ENCODE peak calls at places on chromosomes 7 and 10, in four cellular contexts. K is H1, R is HepG2, I is K562. L is an unnamed sample.

GRCh38 chr10:77837925-77838595 is 88.5 kb downstream of the DLG5 start:
- DNase-seq in K (no peak), R (no peak), I (no peak), L (no peak)

GRCh38 chr7:23246540-23246939 is at the start of gene GPNMB:
- DNase-seq in K (no peak), R (no peak), I (no peak), L (no peak)

GRCh38 chr7:30846378-30846777 is 65.3 kb upstream of the AQP1 start:
- DNase-seq in K (no peak), R (no peak), I (no peak), L (no peak)

GRCh38 chr10:122427280-122427679 is 27.2 kb upstream of the ARMS2 start:
- DNase-seq in K (no peak), R (no peak), I (no peak), L (no peak)

GRCh38 chr7:70645876-70646336 is 486.0 kb upstream of the GALNT17 start:
- DNase-seq in K (no peak), R (no peak), I (no peak), L (no peak)

GRCh38 chr7:148545172-148545571 is 45.4 kb upstream of the C7orf33 start:
- DNase-seq in K (no peak), R (no peak), I (no peak), L (no peak)

GRCh38 chr7:128166603-128167315 is 74.3 kb upstream of the LEP start:
- DNase-seq in K (no peak), R (no peak), I (no peak), L (no peak)

GRCh38 chr7:154423219-154423618 is 371.0 kb downstream of the DPP6 start:
- DNase-seq in K (no peak), R (no peak), I (no peak), L (no peak)

GRCh38 chr10:63521389-63522128 is at the start of gene REEP3:
- DNase-seq in K (no peak), R (peak), I (peak), L (peak)

GRCh38 chr7:133310232-133310852 is 57.5 kb downstream of the EXOC4 start:
- DNase-seq in K (no peak), R (peak), I (no peak), L (peak)

GRCh38 chr10:130878131-130878530 is 433.4 kb downstream of the TCERG1L start:
- DNase-seq in K (no peak), R (no peak), I (no peak), L (no peak)

GRCh38 chr10:17423641-17424186 is 30.7 kb downstream of the ST8SIA6 start:
- DNase-seq in K (no peak), R (no peak), I (no peak), L (no peak)

GRCh38 chr7:24608504-24608903 is 35.3 kb downstream of the PALS2 start:
- DNase-seq in K (no peak), R (no peak), I (no peak), L (no peak)

GRCh38 chr7:95396136-95397032 is at the start of gene PON3:
- DNase-seq in K (no peak), R (peak), I (peak), L (peak)

DNA sequence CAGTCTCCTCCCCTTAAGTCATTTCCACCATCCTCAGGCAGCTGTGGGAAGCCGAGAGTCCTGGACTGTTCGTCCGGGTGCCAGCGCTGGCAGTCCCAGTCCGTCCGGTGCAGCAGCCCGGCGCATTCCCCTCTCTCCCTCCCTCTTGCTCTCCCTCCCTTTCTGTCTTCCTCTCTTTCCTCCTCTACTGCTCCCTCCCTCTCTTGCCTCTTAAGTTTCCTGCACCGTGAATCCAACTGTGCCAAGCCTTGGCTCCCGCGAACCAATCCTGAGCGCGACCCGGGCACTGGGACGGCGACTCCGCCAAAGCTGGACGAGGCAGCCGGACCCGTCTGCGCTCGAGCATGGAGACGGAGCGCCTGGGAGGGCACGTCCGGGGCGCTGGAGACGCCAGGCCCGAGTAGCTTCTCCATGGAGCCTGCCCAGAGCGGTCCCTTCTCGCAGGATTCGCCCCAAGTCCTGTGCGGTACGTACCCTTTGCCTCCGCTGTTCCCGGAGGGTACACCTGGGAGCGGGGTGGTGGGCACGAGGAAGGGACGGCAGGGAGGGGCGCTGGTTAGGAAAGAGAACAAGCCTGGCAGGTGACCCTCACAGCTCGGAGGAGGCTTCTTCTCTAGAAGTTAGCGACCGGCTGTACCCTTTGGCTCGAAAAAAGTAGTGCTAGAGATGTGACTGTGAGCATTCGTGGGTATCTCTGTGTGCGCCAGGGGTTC is 1.0 kb downstream of the NXPH1 start:
- DNase-seq in K (no peak), R (no peak), I (no peak), L (no peak)
- TF ChIP-seq JUN in K (no peak), R (no peak), I (no peak), L (no peak)

GRCh38 chr7:37916017-37916672 is 472 bp downstream of the SFRP4 start:
- DNase-seq in K (no peak), R (no peak), I (no peak), L (peak)

GRCh38 chr7:37915438-37915837 is 1.2 kb downstream of the SFRP4 start:
- DNase-seq in K (no peak), R (no peak), I (no peak), L (no peak)

GRCh38 chr7:37918526-37918925 is 1.9 kb upstream of the SFRP4 start:
- DNase-seq in K (no peak), R (no peak), I (no peak), L (no peak)

GRCh38 chr7:37920305-37920618 is 178 bp upstream of the EPDR1 start:
- DNase-seq in K (no peak), R (no peak), I (no peak), L (no peak)

GRCh38 chr7:37916673-37917660 is at the start of gene SFRP4:
- DNase-seq in K (no peak), R (peak), I (peak), L (peak)
- H3K9ac ChIP-seq in K (no peak), R (peak), I (no peak), L (no peak)

GRCh38 chr10:100669616-100670015 is 75.8 kb upstream of the PAX2 start:
- DNase-seq in K (no peak), R (no peak), I (no peak), L (no peak)

GRCh38 chr10:100670828-100671479 is 74.4 kb upstream of the PAX2 start:
- DNase-seq in K (no peak), R (no peak), I (peak), L (no peak)

GRCh38 chr10:100672199-100672598 is 73.2 kb upstream of the PAX2 start:
- DNase-seq in K (no peak), R (no peak), I (no peak), L (no peak)

GRCh38 chr10:100668001-100668400 is 77.4 kb upstream of the PAX2 start:
- DNase-seq in K (no peak), R (no peak), I (no peak), L (no peak)

GRCh38 chr10:100670368-100670767 is 75.0 kb upstream of the PAX2 start:
- DNase-seq in K (no peak), R (no peak), I (no peak), L (no peak)
- TF ChIP-seq JUN in K (no peak), R (no peak), I (no peak), L (no peak)

GRCh38 chr10:97774811-97775294 is 3.1 kb upstream of the SFRP5 start:
- DNase-seq in K (no peak), R (peak), I (no peak), L (no peak)
- H3K9ac ChIP-seq in K (no peak), R (no peak), I (no peak), L (no peak)

GRCh38 chr10:109018892-109019507 is 904.3 kb downstream of the XPNPEP1 start:
- DNase-seq in K (no peak), R (no peak), I (no peak), L (no peak)
- TF ChIP-seq JUN in K (no peak), R (no peak), I (no peak), L (no peak)

DNA sequence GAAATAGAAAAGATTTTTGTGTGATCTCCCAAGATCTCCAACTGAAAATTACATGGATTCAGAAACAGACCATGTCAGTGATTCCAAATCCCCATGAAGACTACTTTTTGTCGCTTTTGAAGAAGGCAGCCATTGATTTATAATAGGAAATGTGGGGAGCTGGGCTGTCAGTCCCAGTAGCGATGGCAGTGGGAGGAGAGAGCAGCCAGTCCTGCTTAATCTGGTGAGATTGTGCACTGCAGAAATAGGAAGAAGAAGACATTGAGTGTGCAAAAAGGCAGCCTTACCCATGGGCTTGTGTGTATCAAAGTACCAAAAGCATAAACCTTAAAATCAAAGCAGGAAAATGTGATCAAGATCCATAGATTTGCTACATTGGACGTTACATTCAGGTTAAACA is 4.8 kb downstream of the ADRB1 start:
- DNase-seq in K (no peak), R (no peak), I (no peak), L (no peak)
- H3K9ac ChIP-seq in K (no peak), R (no peak), I (no peak), L (no peak)

GRCh38 chr10:110632591-110633215 is 11.4 kb upstream of the RBM20 start:
- DNase-seq in K (no peak), R (no peak), I (no peak), L (no peak)
- TF ChIP-seq JUN in K (no peak), R (no peak), I (no peak), L (no peak)

GRCh38 chr10:30691601-30692015 is 62.1 kb upstream of the LYZL2 start:
- DNase-seq in K (no peak), R (no peak), I (no peak), L (no peak)
- H3K9ac ChIP-seq in K (no peak), R (no peak), I (no peak), L (no peak)

GRCh38 chr7:98469088-98469487 is 68.2 kb upstream of the BAIAP2L1 start:
- DNase-seq in K (no peak), R (no peak), I (no peak), L (no peak)

GRCh38 chr7:98467570-98468312 is 66.9 kb upstream of the BAIAP2L1 start:
- DNase-seq in K (no peak), R (no peak), I (no peak), L (no peak)

GRCh38 chr7:98474558-98474957 is 73.7 kb upstream of the BAIAP2L1 start:
- DNase-seq in K (no peak), R (no peak), I (no peak), L (no peak)

GRCh38 chr7:98472391-98473002 is 71.6 kb upstream of the BAIAP2L1 start:
- DNase-seq in K (no peak), R (no peak), I (no peak), L (no peak)

GRCh38 chr7:98470131-98470985 is 69.5 kb upstream of the BAIAP2L1 start:
- DNase-seq in K (peak), R (no peak), I (peak), L (no peak)
- TF ChIP-seq JUN in K (no peak), R (no peak), I (no peak), L (no peak)

GRCh38 chr7:102029616-102030015 is 212.2 kb downstream of the CUX1 start:
- DNase-seq in K (no peak), R (no peak), I (no peak), L (no peak)

GRCh38 chr7:102030696-102031095 is 213.3 kb downstream of the CUX1 start:
- DNase-seq in K (no peak), R (no peak), I (no peak), L (no peak)

GRCh38 chr7:102024769-102025391 is 207.5 kb downstream of the CUX1 start:
- DNase-seq in K (no peak), R (peak), I (no peak), L (no peak)

GRCh38 chr7:102024005-102024768 is 206.8 kb downstream of the CUX1 start:
- DNase-seq in K (no peak), R (peak), I (no peak), L (no peak)

GRCh38 chr7:102028206-102028826 is 210.9 kb downstream of the CUX1 start:
- DNase-seq in K (no peak), R (no peak), I (no peak), L (no peak)
- H3K9ac ChIP-seq in K (no peak), R (no peak), I (no peak), L (no peak)